ENCODE peak calls at places on chromosomes 3 and 15, in ten cellular contexts. L is GF-D8; V is activated effector memory CD4-positive, alpha-beta T cell treated with Interleukin-2 at 50 U/mL for 16 hours; K is HuH-7.5; R is AG04450; Y is 8988T; T is glutamatergic neuron; F is HT-29; Z is Panc1; S is amniotic stem cell. U is an unnamed sample.

GRCh38 chr3:48299746-48300361 is 33.6 kb downstream of the SPINK8 start:
- DNase-seq in L (no peak), V (no peak), K (no peak), R (no peak), Y (no peak), T (no peak), F (no peak), Z (no peak), S (no peak), U (no peak)

GRCh38 chr15:59268199-59268979 is 61.7 kb downstream of the LDHAL6B start:
- DNase-seq in L (no peak), V (no peak), K (no peak), R (no peak), Y (no peak), T (no peak), F (no peak), Z (no peak), S (no peak), U (no peak)

GRCh38 chr15:71601038-71601869 is 209.1 kb upstream of the NR2E3 start:
- DNase-seq in L (no peak), V (no peak), K (no peak), R (no peak), Y (no peak), T (no peak), F (no peak), Z (no peak), S (no peak), U (no peak)

GRCh38 chr15:59176653-59177444 is 29.8 kb upstream of the LDHAL6B start:
- DNase-seq in L (no peak), V (no peak), K (no peak), R (no peak), Y (no peak), T (no peak), F (no peak), Z (no peak), S (no peak), U (no peak)

GRCh38 chr3:178475062-178475461 is 61.2 kb upstream of the KCNMB2 start:
- DNase-seq in L (no peak), V (no peak), K (no peak), R (no peak), Y (no peak), T (no peak), F (no peak), Z (no peak), S (no peak), U (no peak)

GRCh38 chr3:8324727-8325126 is 176.9 kb upstream of the LMCD1 start:
- DNase-seq in L (no peak), V (peak), K (peak), R (no peak), Y (peak), T (peak), F (peak), Z (peak), S (no peak), U (peak)

GRCh38 chr3:101966202-101966722 is 116.9 kb downstream of the NFKBIZ start:
- DNase-seq in L (no peak), V (no peak), K (no peak), R (no peak), Y (no peak), T (no peak), F (no peak), Z (no peak), S (no peak), U (no peak)

GRCh38 chr3:169133178-169134161 is 530.0 kb downstream of the MECOM start:
- DNase-seq in L (no peak), V (no peak), K (no peak), R (no peak), Y (no peak), T (no peak), F (peak), Z (no peak), S (peak), U (peak)

GRCh38 chr15:75454471-75455418 is 3.3 kb upstream of the SIN3A start:
- DNase-seq in L (no peak), V (peak), K (peak), R (no peak), Y (peak), T (peak), F (peak), Z (no peak), S (peak), U (no peak)

GRCh38 chr15:81046290-81046689 is 45.6 kb downstream of the TLNRD1 start:
- DNase-seq in L (no peak), V (no peak), K (no peak), R (no peak), Y (no peak), T (no peak), F (no peak), Z (no peak), S (no peak), U (no peak)

GRCh38 chr3:121736112-121736511 is 13.4 kb downstream of the GOLGB1 start:
- DNase-seq in L (no peak), V (no peak), K (no peak), R (no peak), Y (no peak), T (no peak), F (no peak), Z (no peak), S (no peak), U (no peak)

GRCh38 chr15:31004220-31004733 is 12.8 kb upstream of the MTMR10 start:
- DNase-seq in L (peak), V (no peak), K (no peak), R (no peak), Y (no peak), T (no peak), F (no peak), Z (no peak), S (no peak), U (peak)

GRCh38 chr3:150227839-150228238 is 180.3 kb upstream of the TSC22D2 start:
- DNase-seq in L (no peak), V (no peak), K (no peak), R (no peak), Y (no peak), T (peak), F (peak), Z (no peak), S (no peak), U (peak)

U was measured in Kasumi-1.